ENCODE peak calls at places on chromosomes 5 and 9, in seven cellular contexts. J is NB4, T is naive B cell, B is HTR-8/SVneo, K is Daoy, H is A549, A is NCI-H69. O is an unnamed sample.

GRCh38 chr5:59036274-59036961 is 453.5 kb downstream of the RAB3C start:
- DNase-seq in T (no peak), A (peak), B (peak), K (peak), J (peak), H (no peak), O (peak)

GRCh38 chr5:123456242-123456641 is 33.0 kb upstream of the CEP120 start:
- DNase-seq in J (no peak), A (no peak), K (no peak), H (no peak), T (no peak), B (no peak), O (no peak)

GRCh38 chr5:58887721-58888409 is 305.0 kb downstream of the RAB3C start:
- DNase-seq in K (no peak), J (peak), A (no peak), H (no peak), B (no peak), T (no peak), O (no peak)

GRCh38 chr9:20405086-20405485 is 217.2 kb downstream of the MLLT3 start:
- DNase-seq in K (no peak), A (no peak), B (no peak), H (no peak), T (no peak), J (no peak), O (no peak)

GRCh38 chr5:179319741-179320281 is 25.4 kb downstream of the ADAMTS2 start:
- DNase-seq in T (no peak), J (peak), A (no peak), B (no peak), H (no peak), K (no peak), O (peak)

GRCh38 chr5:157486861-157487260 is 26.8 kb downstream of the NIPAL4 start:
- DNase-seq in H (no peak), K (no peak), A (no peak), J (no peak), B (no peak), T (peak), O (no peak)

GRCh38 chr5:41408676-41409443 is 101.5 kb downstream of the PLCXD3 start:
- DNase-seq in T (no peak), K (no peak), A (no peak), J (no peak), H (no peak), B (no peak), O (no peak)

GRCh38 chr5:170630711-170631141 is 126.9 kb downstream of the KCNIP1 start:
- DNase-seq in B (no peak), T (no peak), H (no peak), A (peak), J (no peak), K (no peak), O (no peak)

GRCh38 chr9:1959347-1959746 is 55.8 kb upstream of the SMARCA2 start:
- DNase-seq in H (no peak), B (no peak), T (no peak), J (no peak), K (no peak), A (no peak), O (no peak)

O was measured in AG09319.